ENCODE peak calls at places on chromosome 11, in seven cellular contexts. Q is M059J; E is central memory CD4-positive, alpha-beta T cell; U is anterior cingulate cortex; M is right cardiac atrium; D is activated gamma-delta T cell treated with anti-CD3 and anti-CD28 coated beads, Interleukin-2, amount 50 U/mL, for 16 hours; J is HTR-8/SVneo. W is an unnamed sample.

GRCh38 chr11:117657801-117658200 is 139.2 kb downstream of the DSCAML1 start:
- DNase-seq in Q (no peak), E (no peak), U (peak), M (no peak), D (no peak), J (no peak), W (no peak)

GRCh38 chr11:23399995-23400394 is 539.7 kb upstream of the CCDC179 start:
- DNase-seq in Q (no peak), E (no peak), U (no peak), M (peak), D (no peak), J (no peak), W (no peak)

GRCh38 chr11:26084313-26084712 is 247.6 kb upstream of the ANO3 start:
- DNase-seq in Q (no peak), E (no peak), U (no peak), M (no peak), D (no peak), J (no peak), W (no peak)

GRCh38 chr11:61814242-61814957 is 2.4 kb downstream of the FADS1 start:
- DNase-seq in Q (peak), E (no peak), U (peak), M (no peak), D (no peak), J (no peak), W (no peak)

GRCh38 chr11:116424615-116425261 is 348.0 kb downstream of the BUD13 start:
- DNase-seq in Q (no peak), E (no peak), U (no peak), M (no peak), D (no peak), J (no peak), W (no peak)

GRCh38 chr11:66089067-66089466 is 19.0 kb downstream of the PACS1 start:
- DNase-seq in Q (no peak), E (no peak), U (no peak), M (no peak), D (no peak), J (no peak), W (no peak)

GRCh38 chr11:9700105-9700801 is 36.4 kb downstream of the SWAP70 start:
- DNase-seq in Q (peak), E (no peak), U (no peak), M (no peak), D (no peak), J (no peak), W (no peak)

GRCh38 chr11:64237484-64237951 is 3.1 kb downstream of the VEGFB start:
- DNase-seq in Q (no peak), E (no peak), U (no peak), M (peak), D (no peak), J (no peak), W (no peak)

GRCh38 chr11:69382131-69383128 is 88.5 kb downstream of the MYEOV start:
- DNase-seq in Q (no peak), E (peak), U (no peak), M (peak), D (no peak), J (no peak), W (no peak)

GRCh38 chr11:47917643-47918369 is 62.6 kb upstream of the PTPRJ start:
- DNase-seq in Q (peak), E (no peak), U (peak), M (peak), D (no peak), J (peak), W (no peak)

GRCh38 chr11:111792314-111792713 is 26.1 kb upstream of the PPP2R1B start:
- DNase-seq in Q (no peak), E (no peak), U (no peak), M (no peak), D (no peak), J (no peak), W (no peak)

GRCh38 chr11:22566293-22566692 is 59.3 kb downstream of the FANCF start:
- DNase-seq in Q (no peak), E (no peak), U (no peak), M (no peak), D (no peak), J (no peak), W (no peak)

GRCh38 chr11:118908931-118909618 is 16.7 kb downstream of the BCL9L start:
- DNase-seq in Q (peak), E (no peak), U (peak), M (peak), D (no peak), J (peak), W (no peak)

GRCh38 chr11:69310934-69311766 is 17.2 kb downstream of the MYEOV start:
- DNase-seq in Q (no peak), E (no peak), U (no peak), M (no peak), D (no peak), J (no peak), W (no peak)

GRCh38 chr11:125569913-125570621 is 790 bp downstream of the EI24 start:
- DNase-seq in Q (peak), E (no peak), U (no peak), M (no peak), D (no peak), J (no peak), W (no peak)

GRCh38 chr11:69514771-69515170 is 33.3 kb downstream of the LINC01488 start:
- DNase-seq in Q (no peak), E (no peak), U (no peak), M (no peak), D (no peak), J (no peak), W (no peak)

GRCh38 chr11:57336111-57336666 is 497 bp upstream of the SSRP1 start:
- DNase-seq in Q (peak), E (no peak), U (no peak), M (no peak), D (no peak), J (no peak), W (no peak)

GRCh38 chr11:112658521-112658920 is 302.7 kb upstream of the NCAM1 start:
- DNase-seq in Q (no peak), E (no peak), U (no peak), M (peak), D (no peak), J (no peak), W (no peak)

GRCh38 chr11:70400643-70401042 is 2.3 kb downstream of the CTTN start:
- DNase-seq in Q (no peak), E (no peak), U (no peak), M (no peak), D (no peak), J (no peak), W (no peak)

GRCh38 chr11:126163074-126163700 is 48.3 kb downstream of the RPUSD4 start:
- DNase-seq in Q (peak), E (no peak), U (peak), M (no peak), D (no peak), J (peak), W (no peak)

GRCh38 chr11:64713031-64713780 is 9.8 kb downstream of the NRXN2 start:
- DNase-seq in Q (no peak), E (no peak), U (no peak), M (peak), D (no peak), J (no peak), W (no peak)

GRCh38 chr11:123603666-123604065 is 50.8 kb downstream of the SCN3B start:
- DNase-seq in Q (no peak), E (no peak), U (no peak), M (no peak), D (no peak), J (no peak), W (no peak)

GRCh38 chr11:209275-210121 is 2.0 kb downstream of the RIC8A start:
- DNase-seq in Q (no peak), E (no peak), U (no peak), M (no peak), D (no peak), J (no peak), W (no peak)

GRCh38 chr11:40683010-40683409 is 776.4 kb downstream of the LRRC4C start:
- DNase-seq in Q (peak), E (no peak), U (no peak), M (no peak), D (no peak), J (no peak), W (no peak)

GRCh38 chr11:115699733-115700132 is 195.5 kb upstream of the CADM1 start:
- DNase-seq in Q (peak), E (no peak), U (no peak), M (no peak), D (no peak), J (no peak), W (no peak)

GRCh38 chr11:32200448-32200847 is 109.6 kb downstream of the RCN1 start:
- DNase-seq in Q (no peak), E (no peak), U (no peak), M (no peak), D (no peak), J (no peak), W (no peak)

GRCh38 chr11:12731841-12732336 is 57.7 kb downstream of the TEAD1 start:
- DNase-seq in Q (peak), E (no peak), U (no peak), M (no peak), D (no peak), J (no peak), W (no peak)

GRCh38 chr11:83166193-83166866 is 9.4 kb downstream of the PCF11 start:
- DNase-seq in Q (no peak), E (no peak), U (no peak), M (no peak), D (no peak), J (no peak), W (no peak)